ENCODE peak calls at places on chromosomes 13 and 19, in eight cellular contexts. U is fibroblast of pulmonary artery, D is lower leg skin, T is left ventricle myocardium inferior, X is neural progenitor cell, Y is tibial artery, N is heart right ventricle, Q is fibroblast of the aortic adventitia. P is an unnamed sample.

GRCh38 chr19:13396256-13397080 is 109.8 kb downstream of the CACNA1A start:
- DNase-seq in U (peak), D (peak), T (peak), X (peak), Y (peak), N (peak), Q (peak), P (no peak)

GRCh38 chr19:18551631-18552030 is 6.0 kb upstream of the KXD1 start:
- DNase-seq in U (no peak), D (no peak), T (no peak), X (no peak), Y (no peak), N (no peak), Q (no peak), P (no peak)

GRCh38 chr19:19162495-19162894 is 7.6 kb downstream of the MEF2B start:
- DNase-seq in U (no peak), D (no peak), T (no peak), X (no peak), Y (no peak), N (no peak), Q (no peak), P (no peak)

GRCh38 chr13:29886446-29886845 is 36.0 kb upstream of the UBL3 start:
- DNase-seq in U (no peak), D (no peak), T (no peak), X (no peak), Y (no peak), N (no peak), Q (no peak), P (no peak)

GRCh38 chr19:1106841-1107654 is 3.3 kb downstream of the GPX4 start:
- DNase-seq in U (peak), D (no peak), T (no peak), X (no peak), Y (no peak), N (no peak), Q (peak), P (no peak)

GRCh38 chr19:54464044-54464623 is 556 bp upstream of the LENG9 start:
- DNase-seq in U (peak), D (peak), T (peak), X (peak), Y (peak), N (peak), Q (peak), P (peak)

GRCh38 chr13:108269601-108270328 is at the start of gene TNFSF13B:
- DNase-seq in U (peak), D (no peak), T (peak), X (peak), Y (peak), N (peak), Q (peak), P (no peak)

GRCh38 chr13:79870123-79870522 is 389.2 kb downstream of the NDFIP2 start:
- DNase-seq in U (peak), D (no peak), T (no peak), X (no peak), Y (no peak), N (no peak), Q (peak), P (no peak)

GRCh38 chr13:73880365-73880764 is 253.8 kb downstream of the KLF12 start:
- DNase-seq in U (peak), D (no peak), T (no peak), X (no peak), Y (no peak), N (no peak), Q (no peak), P (peak)

GRCh38 chr19:55670280-55671053 is 4.6 kb upstream of the EPN1 start:
- DNase-seq in U (no peak), D (no peak), T (no peak), X (peak), Y (no peak), N (no peak), Q (no peak), P (no peak)

GRCh38 chr19:17075860-17076538 is 422 bp downstream of the MYO9B start:
- DNase-seq in U (no peak), D (peak), T (peak), X (peak), Y (peak), N (peak), Q (no peak), P (no peak)

GRCh38 chr19:17076539-17076919 is 952 bp downstream of the MYO9B start:
- DNase-seq in U (no peak), D (no peak), T (no peak), X (peak), Y (no peak), N (no peak), Q (no peak), P (no peak)

GRCh38 chr19:17078920-17079709 is 3.5 kb downstream of the MYO9B start:
- DNase-seq in U (peak), D (no peak), T (no peak), X (peak), Y (no peak), N (no peak), Q (peak), P (no peak)

GRCh38 chr19:17078038-17078919 is 2.7 kb downstream of the MYO9B start:
- DNase-seq in U (no peak), D (no peak), T (no peak), X (no peak), Y (no peak), N (no peak), Q (no peak), P (no peak)

GRCh38 chr19:17077447-17078028 is 2.0 kb downstream of the MYO9B start:
- DNase-seq in U (no peak), D (no peak), T (no peak), X (no peak), Y (no peak), N (no peak), Q (no peak), P (no peak)
- H3K4me3 ChIP-seq in U (peak), D (no peak), T (peak), X (no peak), Y (peak), N (peak), Q (peak), P (peak)

GRCh38 chr19:5963855-5964254 is 14.1 kb downstream of the RANBP3 start:
- DNase-seq in U (no peak), D (no peak), T (no peak), X (no peak), Y (no peak), N (no peak), Q (no peak), P (no peak)

GRCh38 chr19:5964816-5965565 is 12.9 kb downstream of the RANBP3 start:
- DNase-seq in U (no peak), D (no peak), T (no peak), X (no peak), Y (no peak), N (no peak), Q (no peak), P (no peak)

GRCh38 chr19:5959260-5960004 is 18.5 kb downstream of the RANBP3 start:
- DNase-seq in U (no peak), D (no peak), T (no peak), X (no peak), Y (no peak), N (no peak), Q (no peak), P (no peak)

GRCh38 chr19:5960005-5961001 is 17.6 kb downstream of the RANBP3 start:
- DNase-seq in U (no peak), D (no peak), T (peak), X (no peak), Y (no peak), N (peak), Q (no peak), P (no peak)

DNA sequence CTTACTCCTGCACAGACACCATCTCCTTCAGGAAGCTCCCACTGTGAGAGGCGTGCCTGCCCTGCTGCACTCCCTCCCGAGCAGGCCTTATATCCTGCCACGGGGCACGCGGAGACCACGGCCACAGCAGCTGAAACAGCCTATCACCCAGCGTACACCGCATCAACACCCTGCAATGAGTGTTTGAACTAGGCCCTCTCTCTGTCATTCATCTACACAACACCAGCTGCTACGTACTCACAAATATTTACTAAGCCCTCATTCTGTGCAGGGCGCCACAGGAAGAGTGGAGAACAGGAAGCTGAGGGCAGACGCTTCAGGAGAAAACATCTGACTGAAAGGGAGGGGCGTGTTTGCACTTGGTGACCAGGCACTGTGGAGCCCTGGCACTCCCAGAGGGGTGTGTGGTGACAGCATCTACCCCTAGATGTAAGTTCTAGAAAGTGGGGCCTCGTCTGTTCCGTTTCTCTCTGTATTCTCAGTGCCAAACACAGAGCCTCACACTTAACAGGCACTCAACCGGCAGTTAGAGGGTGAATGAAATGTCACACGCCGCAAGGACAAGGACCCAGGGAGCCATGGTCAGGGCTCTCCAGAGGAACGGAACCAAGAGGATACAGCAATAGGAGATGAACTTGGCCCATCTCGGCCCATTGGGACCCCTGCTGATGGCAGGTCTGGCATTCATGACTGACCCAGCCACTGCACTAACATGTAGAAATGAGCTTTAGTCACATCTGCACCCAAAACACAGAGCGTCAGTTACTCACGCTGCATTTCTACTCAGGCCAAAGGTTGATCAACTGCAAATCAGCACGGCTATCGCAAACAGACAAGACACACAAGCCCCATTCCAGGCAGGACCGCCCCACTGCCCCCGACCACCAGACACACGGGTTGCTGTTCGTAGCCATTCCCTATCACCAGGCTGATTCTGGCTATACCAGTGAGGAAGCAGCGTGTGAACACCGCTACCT is 15.7 kb downstream of the RANBP3 start:
- DNase-seq in U (peak), D (peak), T (peak), X (no peak), Y (peak), N (no peak), Q (no peak), P (no peak)
- H3K4me3 ChIP-seq in U (no peak), D (no peak), T (peak), X (no peak), Y (no peak), N (no peak), Q (no peak), P (no peak)

DNA sequence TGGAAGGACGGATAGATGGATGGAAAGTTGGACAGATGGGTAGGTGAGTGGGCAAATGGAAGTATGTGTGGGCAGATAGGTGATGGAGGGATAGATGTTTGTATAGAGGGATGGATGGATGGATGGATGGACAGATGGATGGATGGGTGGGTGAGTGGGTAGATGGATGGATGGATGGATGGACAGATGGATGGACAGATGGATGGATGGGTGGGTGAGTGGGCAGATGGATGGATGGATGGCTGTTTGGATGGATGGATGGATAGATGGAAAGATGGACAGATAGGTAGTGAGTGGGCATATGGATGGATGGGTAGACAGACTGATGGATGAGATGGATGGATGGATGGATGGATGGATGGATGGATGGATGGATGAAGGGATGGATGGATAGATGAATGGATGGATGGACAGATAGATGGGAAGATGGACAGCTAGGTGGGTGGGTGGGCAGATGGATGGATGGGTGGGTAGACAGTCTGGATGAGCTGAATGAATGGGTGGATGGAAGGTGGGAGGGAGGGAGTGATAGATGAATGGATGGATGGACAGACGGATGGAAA is 74.9 kb upstream of the KCTD15 start:
- DNase-seq in U (no peak), D (no peak), T (no peak), X (no peak), Y (no peak), N (no peak), Q (no peak), P (no peak)
- H3K4me3 ChIP-seq in U (no peak), D (no peak), T (no peak), X (no peak), Y (no peak), N (no peak), Q (no peak), P (no peak)

GRCh38 chr13:67225252-67226159 is 4.6 kb downstream of the PCDH9 start:
- DNase-seq in U (no peak), D (no peak), T (no peak), X (peak), Y (no peak), N (no peak), Q (no peak), P (no peak)

GRCh38 chr13:67223742-67224141 is 6.4 kb downstream of the PCDH9 start:
- DNase-seq in U (peak), D (no peak), T (no peak), X (no peak), Y (no peak), N (no peak), Q (no peak), P (no peak)

GRCh38 chr13:67226686-67227085 is 3.5 kb downstream of the PCDH9 start:
- DNase-seq in U (no peak), D (no peak), T (no peak), X (no peak), Y (no peak), N (no peak), Q (no peak), P (no peak)

GRCh38 chr13:67223024-67223423 is 7.1 kb downstream of the PCDH9 start:
- DNase-seq in U (peak), D (no peak), T (no peak), X (no peak), Y (no peak), N (no peak), Q (peak), P (no peak)

DNA sequence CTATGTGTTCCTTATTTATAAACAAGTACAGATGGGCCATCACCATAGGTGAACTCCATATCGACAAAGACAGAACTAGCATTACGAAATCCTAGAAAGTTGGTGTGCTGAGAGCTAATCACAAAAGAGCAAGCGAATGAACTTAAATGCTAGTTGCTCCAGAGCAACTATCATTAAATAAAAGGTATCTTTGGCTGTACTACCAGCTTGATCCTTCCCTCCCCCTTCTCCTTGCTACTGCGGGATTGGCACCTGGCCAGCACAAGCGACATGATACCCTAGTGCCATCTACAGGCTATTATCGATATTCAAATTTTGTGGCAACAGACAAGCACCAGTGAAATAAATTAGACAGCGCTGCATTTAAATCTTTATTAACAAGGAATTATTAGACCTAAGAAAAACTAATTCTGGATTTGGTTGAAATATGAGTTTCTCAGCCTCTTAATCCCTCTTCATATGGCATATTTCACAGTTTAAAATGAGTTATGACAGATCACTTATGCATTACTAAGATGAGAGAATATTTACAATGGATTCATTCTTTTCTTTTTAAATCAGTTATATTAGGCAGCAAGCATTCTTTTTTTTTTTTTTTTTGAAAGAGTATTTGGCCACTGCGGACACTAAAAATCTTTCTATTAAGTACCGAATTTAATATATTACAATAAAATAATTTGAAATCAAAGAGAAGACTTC is 5.8 kb downstream of the PCDH9 start:
- DNase-seq in U (peak), D (peak), T (peak), X (peak), Y (peak), N (peak), Q (peak), P (peak)
- H3K4me3 ChIP-seq in U (peak), D (no peak), T (peak), X (no peak), Y (no peak), N (peak), Q (peak), P (peak)

GRCh38 chr13:48070942-48071341 is 24.0 kb downstream of the MED4 start:
- DNase-seq in U (no peak), D (no peak), T (no peak), X (no peak), Y (no peak), N (no peak), Q (no peak), P (no peak)
- H3K4me3 ChIP-seq in U (no peak), D (no peak), T (no peak), X (no peak), Y (no peak), N (no peak), Q (no peak), P (no peak)

GRCh38 chr19:40367577-40368434 is 19.3 kb downstream of the PLD3 start:
- DNase-seq in U (no peak), D (no peak), T (no peak), X (no peak), Y (no peak), N (no peak), Q (no peak), P (no peak)

GRCh38 chr19:40365010-40365409 is 16.5 kb downstream of the PLD3 start:
- DNase-seq in U (no peak), D (no peak), T (no peak), X (no peak), Y (no peak), N (no peak), Q (no peak), P (no peak)

GRCh38 chr19:40366697-40367561 is 18.4 kb downstream of the PLD3 start:
- DNase-seq in U (peak), D (no peak), T (no peak), X (peak), Y (no peak), N (no peak), Q (no peak), P (peak)

GRCh38 chr19:40363128-40363527 is 14.6 kb downstream of the PLD3 start:
- DNase-seq in U (no peak), D (no peak), T (no peak), X (no peak), Y (no peak), N (no peak), Q (no peak), P (no peak)

GRCh38 chr19:40365613-40366401 is 17.3 kb downstream of the PLD3 start:
- DNase-seq in U (peak), D (peak), T (peak), X (peak), Y (peak), N (peak), Q (peak), P (peak)
- H3K4me3 ChIP-seq in U (peak), D (no peak), T (peak), X (peak), Y (peak), N (peak), Q (peak), P (peak)

DNA sequence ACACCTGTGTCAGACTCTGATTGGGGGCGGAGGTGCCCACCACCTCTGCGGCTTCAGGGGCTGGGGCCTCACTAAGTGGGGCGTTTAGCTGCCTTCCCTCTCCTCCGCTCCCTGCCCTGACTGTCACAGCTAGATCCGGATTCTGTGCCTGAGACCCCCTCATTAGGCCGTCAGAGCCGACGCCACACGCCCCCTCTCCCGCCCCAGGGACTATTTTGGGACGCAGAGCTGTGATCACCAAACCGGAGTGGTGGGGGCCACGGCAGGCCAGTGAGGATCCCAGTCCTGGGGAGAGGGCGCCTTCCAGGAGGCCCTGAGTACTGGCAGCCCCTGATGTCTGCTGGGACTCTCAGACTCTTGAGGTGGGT is 762 bp downstream of the KANK3 start:
- DNase-seq in U (no peak), D (no peak), T (no peak), X (no peak), Y (no peak), N (no peak), Q (no peak), P (no peak)
- H3K4me3 ChIP-seq in U (peak), D (no peak), T (peak), X (no peak), Y (peak), N (peak), Q (no peak), P (no peak)

DNA sequence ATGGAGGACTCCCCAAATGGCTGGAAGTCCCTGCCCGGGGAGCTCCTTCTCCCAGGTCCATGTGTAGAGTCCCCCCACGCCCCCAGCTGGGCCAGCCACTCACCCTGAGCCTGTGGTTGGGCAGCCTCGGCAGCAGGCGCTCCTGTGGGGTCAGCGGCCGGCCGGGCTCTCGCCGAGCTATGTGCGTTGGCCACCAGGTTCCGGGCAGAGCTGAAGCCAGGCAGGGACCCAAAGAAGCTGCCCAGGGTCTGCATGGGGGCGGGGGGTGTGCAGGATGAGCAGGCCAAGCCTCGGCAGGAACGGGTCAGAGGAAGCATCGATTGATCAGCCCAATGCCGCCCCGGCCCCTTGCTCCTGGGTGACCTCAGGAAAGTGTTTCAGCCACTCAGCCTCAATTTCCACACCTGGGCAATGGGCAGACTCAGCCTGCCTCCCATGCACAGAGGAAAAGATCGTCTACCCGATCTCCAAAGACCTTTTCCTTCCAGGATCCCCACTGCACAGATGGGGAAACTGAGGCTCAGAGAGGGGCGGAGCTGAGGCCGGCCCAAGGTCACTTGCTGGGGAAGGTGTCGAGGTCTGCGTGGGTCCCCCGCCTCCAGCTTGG is 732 bp downstream of the PLIN4 start:
- DNase-seq in U (no peak), D (no peak), T (no peak), X (no peak), Y (no peak), N (no peak), Q (no peak), P (no peak)
- H3K4me3 ChIP-seq in U (no peak), D (no peak), T (peak), X (no peak), Y (no peak), N (peak), Q (no peak), P (no peak)

P was measured in astrocyte of the cerebellum.